ENCODE peak calls at places on chromosomes 16 and 17, in four cellular contexts. J is AG09319, Y is brain microvascular endothelial cell, C is AG10803. U is an unnamed sample.

GRCh38 chr16:66693088-66693487 is 3.5 kb downstream of the CMTM4 start:
- DNase-seq in J (no peak), Y (no peak), C (no peak), U (no peak)

GRCh38 chr17:7704601-7705268 is at the start of gene EFNB3:
- DNase-seq in J (no peak), Y (no peak), C (no peak), U (peak)

GRCh38 chr16:70735141-70735979 is 49.5 kb upstream of the MTSS2 start:
- DNase-seq in J (peak), Y (peak), C (peak), U (peak)

GRCh38 chr16:70749681-70750601 is 51.0 kb downstream of the VAC14 start:
- DNase-seq in J (no peak), Y (no peak), C (no peak), U (peak)

GRCh38 chr16:67674851-67675578 is 8.4 kb downstream of the C16orf86 start:
- DNase-seq in J (no peak), Y (no peak), C (no peak), U (no peak)

GRCh38 chr17:73611630-73612029 is 32.6 kb downstream of the SDK2 start:
- DNase-seq in J (no peak), Y (no peak), C (no peak), U (no peak)

GRCh38 chr17:17790673-17791464 is 45.9 kb downstream of the SREBF1 start:
- DNase-seq in J (no peak), Y (no peak), C (no peak), U (no peak)

GRCh38 chr17:16456770-16457316 is 35.1 kb downstream of the LRRC75A start:
- DNase-seq in J (no peak), Y (no peak), C (no peak), U (no peak)

GRCh38 chr17:28372203-28372944 is 880 bp downstream of the SARM1 start:
- DNase-seq in J (no peak), Y (no peak), C (peak), U (peak)

GRCh38 chr16:72042157-72042660 is 12.1 kb upstream of the HP start:
- DNase-seq in J (no peak), Y (no peak), C (no peak), U (no peak)

GRCh38 chr16:84227548-84227947 is 12.3 kb downstream of the KCNG4 start:
- DNase-seq in J (no peak), Y (no peak), C (no peak), U (no peak)

GRCh38 chr16:87326151-87326571 is 9.0 kb upstream of the C16orf95 start:
- DNase-seq in J (no peak), Y (no peak), C (no peak), U (no peak)

GRCh38 chr16:81623365-81624102 is 155.6 kb upstream of the PLCG2 start:
- DNase-seq in J (no peak), Y (no peak), C (peak), U (peak)

GRCh38 chr16:81625544-81626152 is 153.4 kb upstream of the PLCG2 start:
- DNase-seq in J (no peak), Y (no peak), C (peak), U (no peak)

GRCh38 chr16:81627024-81627423 is 152.1 kb upstream of the PLCG2 start:
- DNase-seq in J (no peak), Y (peak), C (peak), U (no peak)

GRCh38 chr16:81626181-81626674 is 152.9 kb upstream of the PLCG2 start:
- DNase-seq in J (no peak), Y (no peak), C (peak), U (no peak)

DNA sequence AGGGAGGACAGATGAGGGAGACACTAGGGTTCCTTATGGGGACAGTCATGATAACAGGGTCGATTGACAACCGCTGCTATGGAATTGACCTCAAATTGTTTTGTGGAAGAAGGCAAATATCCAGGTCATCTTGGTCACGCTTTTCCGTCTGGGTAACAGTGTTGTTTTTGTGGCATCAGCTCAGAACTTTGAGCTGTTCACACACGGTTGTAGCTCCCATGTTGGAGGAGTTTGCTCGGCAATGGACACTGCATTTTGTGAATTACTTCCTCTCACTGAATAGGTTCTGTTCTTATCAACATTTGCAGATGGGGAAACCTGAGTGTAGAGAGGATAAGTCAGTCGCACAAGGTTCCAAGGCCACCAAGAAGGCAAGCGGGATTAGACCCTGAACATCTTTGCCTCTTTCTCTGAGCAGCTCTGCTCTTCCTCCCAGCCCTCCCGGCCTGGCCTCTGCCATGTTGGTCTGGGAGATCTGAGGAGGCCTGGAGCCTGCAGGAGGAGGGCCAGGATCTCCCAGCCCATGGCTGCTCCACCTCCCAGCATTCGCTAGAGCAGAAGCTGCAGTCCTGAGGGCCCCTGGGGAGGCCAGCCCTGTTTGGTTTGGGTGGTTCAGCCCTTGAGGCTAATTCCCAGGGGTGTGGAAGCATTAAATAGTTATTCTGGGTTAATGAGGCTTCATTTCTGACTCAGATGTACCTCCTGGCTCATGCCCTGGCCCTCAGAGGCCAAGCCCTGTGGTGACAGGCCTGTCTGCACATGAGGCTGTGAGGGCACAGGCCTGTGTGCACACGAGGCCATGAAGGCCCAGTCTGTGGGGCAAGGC is 154.2 kb upstream of the PLCG2 start:
- DNase-seq in J (no peak), Y (no peak), C (peak), U (no peak)
- TF ChIP-seq CTCF in J (no peak), Y (no peak), C (no peak), U (no peak)

GRCh38 chr17:9973689-9974459 is 68.8 kb upstream of the RCVRN start:
- DNase-seq in J (no peak), Y (no peak), C (no peak), U (peak)

GRCh38 chr17:9974460-9975381 is 69.7 kb upstream of the RCVRN start:
- DNase-seq in J (no peak), Y (no peak), C (no peak), U (no peak)

GRCh38 chr17:9979463-9979995 is 74.5 kb upstream of the RCVRN start:
- DNase-seq in J (no peak), Y (no peak), C (no peak), U (no peak)

GRCh38 chr17:9976283-9977009 is 71.4 kb upstream of the RCVRN start:
- DNase-seq in J (no peak), Y (no peak), C (no peak), U (no peak)

DNA sequence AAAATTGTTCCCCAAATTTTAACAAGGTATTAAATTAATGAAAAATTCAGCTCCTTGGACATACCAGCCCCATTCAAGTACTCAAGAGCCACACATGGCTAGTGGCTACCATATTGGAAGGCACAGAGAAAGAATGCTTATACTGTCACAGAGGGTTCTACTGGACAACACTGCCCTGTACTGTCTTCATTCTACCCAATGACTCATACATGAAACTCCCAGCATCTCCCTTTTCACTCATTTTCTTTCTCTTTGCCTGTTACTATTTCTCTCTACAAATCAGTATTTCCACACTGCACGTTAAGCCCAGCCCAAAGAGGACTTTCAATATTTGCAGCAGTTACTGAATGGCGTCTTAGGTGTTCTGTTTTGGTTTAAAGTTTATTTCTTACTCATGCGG is 72.1 kb upstream of the RCVRN start:
- DNase-seq in J (no peak), Y (no peak), C (no peak), U (no peak)
- TF ChIP-seq CTCF in J (no peak), Y (no peak), C (no peak), U (no peak)

DNA sequence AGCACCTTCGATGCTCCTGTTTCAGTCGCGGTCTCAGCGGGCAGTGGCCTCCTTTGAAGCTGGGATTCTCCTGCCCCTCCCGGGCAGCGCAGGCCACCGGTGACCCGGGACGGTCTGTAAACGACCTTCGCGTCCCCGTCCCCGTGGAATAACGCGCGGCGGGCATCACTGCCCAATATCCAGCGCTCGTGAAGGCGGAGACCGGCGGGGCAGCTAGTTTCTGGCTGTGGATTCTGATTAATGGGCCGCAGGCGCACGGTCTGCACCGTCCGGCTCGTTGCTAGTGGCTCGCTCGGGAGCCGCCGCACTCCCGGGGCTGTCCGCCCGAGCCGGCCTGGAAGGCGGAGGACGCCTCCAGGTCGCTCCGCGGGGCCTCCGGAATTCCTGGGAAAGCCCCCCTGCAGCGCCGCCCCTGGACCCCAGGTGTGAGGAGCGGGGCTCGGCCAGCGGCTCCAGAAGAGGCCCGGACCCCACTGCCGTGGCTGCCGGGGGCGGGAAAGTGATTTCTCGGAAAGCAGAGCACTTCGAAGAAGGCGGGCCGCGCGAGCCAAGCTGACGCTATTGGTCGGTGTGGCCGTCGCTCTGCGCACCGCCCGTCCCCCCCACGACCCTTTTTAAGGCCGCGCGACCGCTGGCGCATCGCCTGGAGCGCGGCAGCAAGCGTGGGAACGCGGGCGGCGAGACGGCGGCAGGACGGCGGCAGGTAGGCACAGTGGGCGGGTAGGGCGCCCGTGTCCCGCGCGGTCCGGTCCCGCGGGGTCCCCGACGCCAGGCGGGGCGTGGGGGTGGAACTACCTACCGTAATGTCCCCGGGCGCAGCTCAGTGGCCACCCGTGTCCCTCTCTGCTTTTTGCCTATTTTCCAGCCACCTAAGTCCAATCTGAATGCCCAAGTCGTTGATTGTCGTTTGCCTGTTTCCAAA is at the start of gene IRF8:
- DNase-seq in J (no peak), Y (peak), C (no peak), U (peak)
- TF ChIP-seq CTCF in J (no peak), Y (no peak), C (no peak), U (no peak)

GRCh38 chr17:39636927-39637736 is at the start of gene STARD3:
- DNase-seq in J (peak), Y (peak), C (peak), U (peak)
- TF ChIP-seq CTCF in J (no peak), Y (peak), C (no peak), U (no peak)

GRCh38 chr16:30418350-30419181 is 11.2 kb downstream of the ZNF771 start:
- DNase-seq in J (no peak), Y (no peak), C (no peak), U (no peak)
- TF ChIP-seq CTCF in J (no peak), Y (no peak), C (no peak), U (no peak)

GRCh38 chr16:11384184-11384955 is 39.1 kb downstream of the RMI2 start:
- DNase-seq in J (no peak), Y (no peak), C (no peak), U (no peak)

GRCh38 chr16:11384956-11385586 is 39.8 kb downstream of the RMI2 start:
- DNase-seq in J (no peak), Y (no peak), C (no peak), U (no peak)

GRCh38 chr16:11389083-11389482 is 43.8 kb downstream of the RMI2 start:
- DNase-seq in J (no peak), Y (no peak), C (no peak), U (no peak)

GRCh38 chr16:11386054-11386680 is 40.9 kb downstream of the RMI2 start:
- DNase-seq in J (no peak), Y (no peak), C (no peak), U (no peak)

GRCh38 chr16:11386791-11387546 is 41.7 kb downstream of the RMI2 start:
- DNase-seq in J (no peak), Y (peak), C (peak), U (peak)
- TF ChIP-seq CTCF in J (peak), Y (peak), C (peak), U (peak)

U was measured in choroid plexus epithelial cell.